ENCODE peak calls at places on chromosomes 6 and 20, in seven cellular contexts. U is NCI-H524 treated with DMSO at 0.1 percent for 48 hours; G is NCI-H82; M is NCI-H2081; O is central memory CD4-positive, alpha-beta T cell; L is omental fat pad; X is AG08395. K is an unnamed sample.

GRCh38 chr20:42277203-42277602 is 659.0 kb upstream of the CHD6 start:
- DNase-seq in L (no peak), M (no peak), G (peak; percentile 47), X (no peak), O (no peak), U (no peak), K (no peak)

GRCh38 chr6:98639236-98639635 is 195.1 kb upstream of the POU3F2 start:
- DNase-seq in O (no peak), X (no peak), L (no peak), M (no peak), G (no peak), U (no peak), K (no peak)

GRCh38 chr20:19510626-19511025 is 247.4 kb upstream of the RIN2 start:
- DNase-seq in O (no peak), M (no peak), U (no peak), G (no peak), X (no peak), L (no peak), K (no peak)

GRCh38 chr6:77249560-77249959 is 213.7 kb downstream of the HTR1B start:
- DNase-seq in U (no peak), O (no peak), M (no peak), L (no peak), G (no peak), X (no peak), K (no peak)

GRCh38 chr20:1185316-1185741 is 548 bp upstream of the TMEM74B start:
- DNase-seq in M (no peak), O (no peak), U (no peak), L (no peak), X (no peak), G (peak; percentile 58), K (peak; percentile 32)

GRCh38 chr6:22413681-22414305 is 117.0 kb upstream of the PRL start:
- DNase-seq in L (no peak), X (peak; percentile 29), O (no peak), M (no peak), G (no peak), U (no peak), K (no peak)

GRCh38 chr20:16469395-16469905 is 103.8 kb downstream of the KIF16B start:
- DNase-seq in O (no peak), U (no peak), G (no peak), L (no peak), M (no peak), X (no peak), K (no peak)

GRCh38 chr6:10190042-10190441 is 224.8 kb downstream of the TFAP2A start:
- DNase-seq in M (no peak), U (no peak), O (no peak), L (no peak), G (no peak), X (no peak), K (no peak)

GRCh38 chr20:35871311-35871771 is 83.0 kb downstream of the SCAND1 start:
- DNase-seq in G (no peak), O (no peak), L (no peak), U (no peak), M (no peak), X (peak; percentile 20), K (no peak)

GRCh38 chr6:128570439-128571063 is 50.2 kb upstream of the PTPRK start:
- DNase-seq in L (no peak), O (no peak), U (no peak), X (no peak), G (no peak), M (no peak), K (no peak)

GRCh38 chr20:12166053-12166717 is 248.5 kb downstream of the BTBD3 start:
- DNase-seq in O (no peak), L (no peak), X (peak; percentile 90), M (no peak), U (no peak), G (no peak), K (no peak)

GRCh38 chr6:88612631-88613030 is 350.8 kb downstream of the RNGTT start:
- DNase-seq in U (peak; percentile 3), G (peak; percentile 24), L (no peak), X (no peak), O (no peak), M (no peak), K (peak; percentile 57)

GRCh38 chr20:58306421-58307261 is 2.9 kb upstream of the RAB22A start:
- DNase-seq in L (no peak), U (no peak), O (peak; percentile 95), G (no peak), M (no peak), X (no peak), K (no peak)

GRCh38 chr6:448296-449056 is 56.9 kb downstream of the IRF4 start:
- DNase-seq in G (no peak), O (no peak), L (no peak), U (no peak), X (no peak), M (no peak), K (no peak)

GRCh38 chr6:34131326-34132081 is 14.4 kb downstream of the GRM4 start:
- DNase-seq in M (peak; percentile 26), U (no peak), L (no peak), O (no peak), G (no peak), X (no peak), K (no peak)

GRCh38 chr20:20505554-20505953 is 137.7 kb downstream of the INSM1 start:
- DNase-seq in X (no peak), M (no peak), O (no peak), U (no peak), L (no peak), G (no peak), K (peak; percentile 42)

GRCh38 chr6:6659600-6660327 is 71.2 kb downstream of the LY86 start:
- DNase-seq in G (no peak), M (no peak), L (no peak), X (no peak), O (no peak), U (no peak), K (no peak)

GRCh38 chr20:57294558-57294957 is 28.1 kb upstream of the BMP7 start:
- DNase-seq in M (no peak), G (no peak), U (no peak), O (no peak), X (no peak), L (no peak), K (no peak)

K was measured in NCI-H2171 treated with DMSO at 0.1 percent for 48 hours.